ENCODE peak calls at places on chromosome 22, in five cellular contexts. M is IMR-90; K is activated T-helper 1 cell treated with anti-CD3 and anti-CD28 coated beads, Interleukin-12 subunit alpha, Interleukin-12 subunit beta, Interleukin-2, Interleukin-4 antibody, amounts not matched to agents 30 ng/mL and 10 ng/mL and 1 ng/mL, durations not matched to agents 14 hours and 24 hours and 36 hours; R is heart right ventricle; Y is HFF-Myc. T is an unnamed sample.

GRCh38 chr22:39967103-39967829 is 7.1 kb downstream of the TMA7B start:
- DNase-seq in M (peak; percentile 45), K (no peak), R (no peak), Y (no peak), T (no peak)

GRCh38 chr22:19855504-19856409 is 1.1 kb upstream of the GNB1L start:
- DNase-seq in M (peak; percentile 35), K (peak; percentile 25), R (peak; percentile 52), Y (no peak), T (no peak)

GRCh38 chr22:49996532-49997220 is 15.9 kb downstream of the IL17REL start:
- DNase-seq in M (no peak), K (no peak), R (no peak), Y (no peak), T (no peak)

GRCh38 chr22:44685384-44686056 is 16.5 kb upstream of the PRR5 start:
- DNase-seq in M (peak; percentile 51), K (peak; percentile 75), R (peak; percentile 42), Y (peak; percentile 78), T (peak; percentile 82)

GRCh38 chr22:40960137-40960536 is 9.0 kb downstream of the RBX1 start:
- DNase-seq in M (no peak), K (no peak), R (no peak), Y (no peak), T (no peak)

GRCh38 chr22:45965565-45965962 is 11.4 kb downstream of the WNT7B start:
- DNase-seq in M (no peak), K (no peak), R (no peak), Y (no peak), T (no peak)

GRCh38 chr22:49514656-49515055 is 313.0 kb downstream of the BRD1 start:
- DNase-seq in M (no peak), K (no peak), R (no peak), Y (no peak), T (no peak)

GRCh38 chr22:20638143-20638870 is 130.9 kb downstream of the MED15 start:
- DNase-seq in M (no peak), K (no peak), R (no peak), Y (no peak), T (no peak)

GRCh38 chr22:43488031-43488892 is 76.4 kb downstream of the MPPED1 start:
- DNase-seq in M (no peak), K (no peak), R (no peak), Y (no peak), T (peak; percentile 30)

GRCh38 chr22:37343343-37343742 is 61.0 kb downstream of the CYTH4 start:
- DNase-seq in M (no peak), K (no peak), R (no peak), Y (no peak), T (no peak)

GRCh38 chr22:28005513-28005912 is 86.5 kb upstream of the PITPNB start:
- DNase-seq in M (no peak), K (no peak), R (peak; percentile 51), Y (no peak), T (no peak)

GRCh38 chr22:21768435-21768834 is 32.8 kb upstream of the YPEL1 start:
- DNase-seq in M (no peak), K (no peak), R (no peak), Y (no peak), T (no peak)

T was measured in WERI-Rb-1.